ENCODE peak calls at places on chromosome 2, in eight cellular contexts. P is anterior cingulate cortex; I is A172; A is hypothalamus; E is NCI-H748 treated with DMSO at 0.1 percent for 48 hours; T is stimulated activated naive CD4-positive, alpha-beta T cell; S is skeletal muscle cell; W is ovary. U is an unnamed sample.

GRCh38 chr2:2083113-2083757 is 247.8 kb downstream of the MYT1L start:
- DNase-seq in E (peak; percentile 75), I (no peak), P (no peak), T (no peak), A (no peak), W (no peak), S (no peak), U (no peak)

GRCh38 chr2:69149631-69150215 is 136.7 kb downstream of the ANTXR1 start:
- DNase-seq in T (no peak), A (no peak), I (peak; percentile 41), E (no peak), P (no peak), W (peak; percentile 83), S (peak; percentile 71), U (peak; percentile 65)

GRCh38 chr2:98771771-98772521 is 41.0 kb upstream of the MGAT4A start:
- DNase-seq in A (no peak), P (no peak), I (peak; percentile 24), W (no peak), T (peak; percentile 65), E (no peak), S (peak; percentile 9), U (no peak)

GRCh38 chr2:41872646-41873045 is 175.2 kb upstream of the PKDCC start:
- DNase-seq in S (no peak), P (no peak), A (no peak), W (no peak), T (no peak), E (no peak), I (peak; percentile 19), U (no peak)

GRCh38 chr2:74573747-74574562 is 19.4 kb downstream of the DOK1 start:
- DNase-seq in T (no peak), P (no peak), A (no peak), W (no peak), S (no peak), E (no peak), I (peak; percentile 83), U (no peak)

GRCh38 chr2:46568212-46569009 is 89.0 kb downstream of the TMEM247 start:
- DNase-seq in S (no peak), W (no peak), A (no peak), T (no peak), I (no peak), P (no peak), E (no peak), U (no peak)

GRCh38 chr2:241199897-241200821 is 11.7 kb downstream of the ANO7 start:
- DNase-seq in I (no peak), P (no peak), A (no peak), S (no peak), T (no peak), E (no peak), W (no peak), U (peak; percentile 45)

GRCh38 chr2:194104687-194105086 is 1552.3 kb upstream of the SLC39A10 start:
- DNase-seq in A (no peak), W (no peak), S (no peak), I (no peak), T (no peak), E (no peak), P (no peak), U (no peak)

GRCh38 chr2:12099374-12099773 is 352.9 kb downstream of the LPIN1 start:
- DNase-seq in I (no peak), E (no peak), P (no peak), T (no peak), A (no peak), S (no peak), W (no peak), U (no peak)

GRCh38 chr2:221521261-221521845 is 50.8 kb downstream of the EPHA4 start:
- DNase-seq in S (no peak), P (no peak), W (no peak), T (no peak), A (no peak), I (no peak), E (no peak), U (no peak)

GRCh38 chr2:29700560-29700959 is 220.8 kb downstream of the ALK start:
- DNase-seq in S (no peak), P (no peak), E (no peak), I (peak; percentile 41), T (no peak), W (no peak), A (no peak), U (no peak)

GRCh38 chr2:18063826-18064485 is 185.5 kb downstream of the KCNS3 start:
- DNase-seq in E (no peak), S (no peak), W (no peak), P (no peak), T (no peak), I (no peak), A (no peak), U (no peak)

GRCh38 chr2:167294031-167294774 is 405.9 kb downstream of the XIRP2 start:
- DNase-seq in P (peak; percentile 32), W (peak; percentile 22), I (no peak), E (no peak), T (no peak), A (no peak), S (no peak), U (peak; percentile 18)

GRCh38 chr2:119218478-119219064 is 5.1 kb upstream of the STEAP3 start:
- DNase-seq in S (peak; percentile 54), A (no peak), W (peak; percentile 55), P (no peak), E (peak; percentile 19), I (peak; percentile 50), T (no peak), U (no peak)